ENCODE peak calls at places on chromosomes 4 and X, in seven cellular contexts. One of them, this sample, is unnamed. For H3K4me1, the result is how much of the 10 kb centered on the place peaks cover.

GRCh38 chrX:16914058-16914457 is 32.4 kb upstream of the REPS2 start:
- DNase-seq in breast epithelium: no peak
- DNase-seq in thoracic aorta: no peak
- DNase-seq in GM23248: peak
- DNase-seq in psoas muscle: no peak
- DNase-seq in hepatocyte: no peak
- DNase-seq in colonic mucosa: no peak
- DNase-seq in this sample: no peak

GRCh38 chrX:55818673-55819375 is 101.3 kb downstream of the RRAGB start:
- DNase-seq in thoracic aorta: no peak
- DNase-seq in colonic mucosa: no peak
- DNase-seq in GM23248: no peak
- DNase-seq in breast epithelium: no peak
- DNase-seq in hepatocyte: no peak
- DNase-seq in psoas muscle: no peak
- DNase-seq in this sample: no peak

GRCh38 chr4:72112514-72113156 is 80.8 kb downstream of the NPFFR2 start:
- DNase-seq in psoas muscle: no peak
- DNase-seq in thoracic aorta: no peak
- DNase-seq in GM23248: peak
- DNase-seq in colonic mucosa: no peak
- DNase-seq in hepatocyte: peak
- DNase-seq in breast epithelium: no peak
- DNase-seq in this sample: no peak

GRCh38 chr4:94974773-94975172 is 217.0 kb downstream of the BMPR1B start:
- DNase-seq in colonic mucosa: no peak
- DNase-seq in hepatocyte: no peak
- DNase-seq in breast epithelium: no peak
- DNase-seq in thoracic aorta: no peak
- DNase-seq in GM23248: peak
- DNase-seq in psoas muscle: no peak
- DNase-seq in this sample: no peak

GRCh38 chr4:12084690-12085089 is 656.0 kb upstream of the HS3ST1 start:
- DNase-seq in hepatocyte: no peak
- DNase-seq in psoas muscle: no peak
- DNase-seq in colonic mucosa: no peak
- DNase-seq in breast epithelium: no peak
- DNase-seq in GM23248: no peak
- DNase-seq in thoracic aorta: no peak
- DNase-seq in this sample: no peak

GRCh38 chr4:177380730-177381287 is 61.4 kb downstream of the AGA start:
- DNase-seq in colonic mucosa: no peak
- DNase-seq in GM23248: no peak
- DNase-seq in psoas muscle: no peak
- DNase-seq in hepatocyte: peak
- DNase-seq in breast epithelium: no peak
- DNase-seq in thoracic aorta: no peak
- DNase-seq in this sample: peak

GRCh38 chr4:56908206-56909082 is 744 bp downstream of the REST start:
- DNase-seq in thoracic aorta: peak
- DNase-seq in breast epithelium: peak
- DNase-seq in hepatocyte: peak
- DNase-seq in GM23248: peak
- DNase-seq in colonic mucosa: peak
- DNase-seq in psoas muscle: peak
- DNase-seq in this sample: peak

GRCh38 chr4:55884093-55884850 is 30.8 kb downstream of the EXOC1 start:
- DNase-seq in hepatocyte: no peak
- DNase-seq in thoracic aorta: no peak
- DNase-seq in breast epithelium: no peak
- DNase-seq in GM23248: no peak
- DNase-seq in colonic mucosa: no peak
- DNase-seq in psoas muscle: no peak
- DNase-seq in this sample: no peak

GRCh38 chr4:153310793-153311192 is 33.7 kb upstream of the MND1 start:
- DNase-seq in colonic mucosa: no peak
- DNase-seq in psoas muscle: no peak
- DNase-seq in GM23248: no peak
- DNase-seq in hepatocyte: no peak
- DNase-seq in breast epithelium: no peak
- DNase-seq in thoracic aorta: no peak
- DNase-seq in this sample: no peak

GRCh38 chr4:66108898-66109297 is 438.6 kb upstream of the EPHA5 start:
- DNase-seq in psoas muscle: no peak
- DNase-seq in GM23248: no peak
- DNase-seq in breast epithelium: no peak
- DNase-seq in thoracic aorta: no peak
- DNase-seq in hepatocyte: no peak
- DNase-seq in colonic mucosa: no peak
- DNase-seq in this sample: no peak

GRCh38 chr4:145271194-145271593 is 90.8 kb upstream of the OTUD4 start:
- DNase-seq in breast epithelium: no peak
- DNase-seq in psoas muscle: no peak
- DNase-seq in GM23248: no peak
- DNase-seq in thoracic aorta: no peak
- DNase-seq in hepatocyte: no peak
- DNase-seq in colonic mucosa: no peak
- DNase-seq in this sample: no peak

GRCh38 chr4:8289151-8289750 is 19.7 kb downstream of the HTRA3 start:
- DNase-seq in thoracic aorta: no peak
- DNase-seq in colonic mucosa: no peak
- DNase-seq in psoas muscle: peak
- DNase-seq in GM23248: no peak
- DNase-seq in breast epithelium: no peak
- DNase-seq in hepatocyte: no peak
- DNase-seq in this sample: peak

DNA sequence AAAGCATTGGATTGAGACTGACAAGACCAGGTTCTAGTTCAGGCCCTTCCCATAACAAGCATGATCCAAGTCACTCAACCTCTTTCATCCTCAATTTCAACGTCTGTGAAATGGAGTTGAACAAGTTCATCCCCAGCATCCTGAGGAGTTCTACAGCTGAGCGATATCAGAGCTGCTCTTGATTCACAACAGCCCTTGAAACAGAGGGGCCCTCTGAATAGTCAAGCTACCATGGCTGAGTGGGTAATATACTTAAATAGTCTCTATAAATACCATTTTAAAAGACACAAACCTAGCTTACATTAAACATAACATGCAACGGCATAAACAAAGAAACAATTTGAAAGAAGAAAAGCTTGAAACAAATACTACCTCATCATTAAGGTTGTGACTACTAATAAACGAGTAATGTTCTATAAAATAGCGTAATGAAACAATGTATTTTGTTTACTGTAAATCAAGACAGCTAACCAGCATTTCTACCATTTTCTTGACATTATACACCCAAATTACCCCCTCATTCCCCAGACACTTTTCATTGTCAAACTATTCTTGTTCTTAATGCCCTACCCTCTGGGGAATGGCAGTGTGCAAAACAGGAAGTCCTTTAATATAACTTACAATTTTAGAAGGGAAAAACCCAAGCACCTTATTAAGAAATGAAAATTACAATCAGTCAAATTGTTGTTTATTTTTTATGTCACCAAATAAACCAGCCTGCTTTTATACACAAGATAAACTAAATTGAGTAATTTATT is 202.3 kb downstream of the PARM1 start:
- DNase-seq in colonic mucosa: no peak
- DNase-seq in GM23248: no peak
- DNase-seq in psoas muscle: no peak
- DNase-seq in breast epithelium: no peak
- DNase-seq in hepatocyte: no peak
- DNase-seq in thoracic aorta: no peak
- DNase-seq in this sample: no peak
- H3K4me3 ChIP-seq in colonic mucosa: no peak
- H3K4me3 ChIP-seq in GM23248: no peak
- H3K4me3 ChIP-seq in psoas muscle: no peak
- H3K4me3 ChIP-seq in breast epithelium: no peak
- H3K4me3 ChIP-seq in hepatocyte: no peak
- H3K4me3 ChIP-seq in thoracic aorta: no peak
- H3K4me3 ChIP-seq in this sample: no peak

DNA sequence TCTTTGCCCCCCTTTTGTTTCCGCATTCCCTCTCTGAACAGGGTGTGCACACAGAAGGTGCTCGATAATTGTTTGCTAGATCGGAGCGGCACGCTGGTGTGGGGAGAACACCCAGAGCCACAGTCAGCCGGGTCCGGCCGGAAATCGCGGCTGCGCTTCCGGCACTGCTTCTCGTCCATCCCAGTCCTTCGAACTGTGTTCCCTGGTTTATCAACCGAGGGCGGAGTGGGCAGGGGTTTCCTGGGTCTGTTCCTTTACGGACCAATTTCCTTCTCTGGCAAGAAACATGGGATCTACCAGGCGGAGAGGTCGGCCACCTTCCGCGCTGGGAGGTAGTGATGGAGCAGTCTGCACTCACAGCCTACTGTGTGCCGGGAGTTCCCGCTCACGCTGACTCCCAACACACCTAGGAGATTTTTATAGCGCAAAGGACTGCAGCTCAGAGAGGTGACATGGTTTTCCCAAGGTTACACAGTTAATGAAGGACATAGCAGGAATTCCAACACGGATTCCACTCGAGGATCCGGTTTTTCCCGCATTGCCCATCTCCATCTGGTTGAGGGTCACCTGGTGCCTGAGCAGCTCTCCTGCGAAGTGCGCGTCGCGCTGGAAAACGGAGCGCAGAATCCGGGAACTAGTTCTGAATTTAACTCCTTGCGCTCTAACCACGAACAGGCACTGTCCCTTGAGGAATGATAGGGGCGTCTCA is 6.8 kb downstream of the MSX1 start:
- DNase-seq in breast epithelium: no peak
- DNase-seq in colonic mucosa: no peak
- DNase-seq in thoracic aorta: no peak
- DNase-seq in hepatocyte: peak
- DNase-seq in psoas muscle: no peak
- DNase-seq in GM23248: no peak
- DNase-seq in this sample: no peak
- H3K4me1 ChIP-seq in breast epithelium: under half
- H3K4me1 ChIP-seq in colonic mucosa: under half
- H3K4me1 ChIP-seq in thoracic aorta: under half
- H3K4me1 ChIP-seq in hepatocyte: under half
- H3K4me1 ChIP-seq in psoas muscle: under half
- H3K4me1 ChIP-seq in GM23248: under half
- H3K4me1 ChIP-seq in this sample: under half

GRCh38 chr4:59553063-59553738 is 1646.9 kb upstream of the ADGRL3 start:
- DNase-seq in breast epithelium: no peak
- DNase-seq in hepatocyte: no peak
- DNase-seq in GM23248: peak
- DNase-seq in colonic mucosa: no peak
- DNase-seq in thoracic aorta: no peak
- DNase-seq in psoas muscle: no peak
- DNase-seq in this sample: no peak

DNA sequence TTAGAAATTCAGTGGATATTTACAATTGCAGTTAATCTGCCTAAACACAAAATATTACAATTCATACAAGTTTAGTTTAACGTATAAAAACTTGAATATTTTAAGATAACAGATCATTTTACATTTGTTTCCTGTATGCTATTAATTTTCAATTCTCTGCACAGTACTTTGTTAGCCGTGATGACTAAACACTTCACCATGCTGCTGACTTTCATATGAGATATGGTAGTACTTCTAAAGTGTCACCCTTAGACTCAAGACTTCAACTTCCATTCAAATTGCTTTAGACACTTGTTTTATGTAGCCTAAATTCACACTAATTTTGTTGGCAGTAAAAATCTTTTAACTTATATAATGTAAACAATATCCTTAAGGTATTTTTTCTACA is 1646.4 kb upstream of the ADGRL3 start:
- DNase-seq in breast epithelium: no peak
- DNase-seq in psoas muscle: no peak
- DNase-seq in colonic mucosa: no peak
- DNase-seq in thoracic aorta: no peak
- DNase-seq in hepatocyte: peak
- DNase-seq in GM23248: peak
- DNase-seq in this sample: no peak
- H3K4me3 ChIP-seq in breast epithelium: no peak
- H3K4me3 ChIP-seq in psoas muscle: no peak
- H3K4me3 ChIP-seq in colonic mucosa: no peak
- H3K4me3 ChIP-seq in thoracic aorta: peak
- H3K4me3 ChIP-seq in hepatocyte: no peak
- H3K4me3 ChIP-seq in GM23248: no peak
- H3K4me3 ChIP-seq in this sample: peak

GRCh38 chrX:101956556-101956955 is 24.7 kb upstream of the ZMAT1 start:
- DNase-seq in breast epithelium: no peak
- DNase-seq in colonic mucosa: no peak
- DNase-seq in hepatocyte: no peak
- DNase-seq in GM23248: no peak
- DNase-seq in thoracic aorta: no peak
- DNase-seq in psoas muscle: no peak
- DNase-seq in this sample: no peak
- H3K4me1 ChIP-seq in breast epithelium: under half
- H3K4me1 ChIP-seq in colonic mucosa: under half
- H3K4me1 ChIP-seq in hepatocyte: under half
- H3K4me1 ChIP-seq in GM23248: under half
- H3K4me1 ChIP-seq in thoracic aorta: under half
- H3K4me1 ChIP-seq in psoas muscle: under half
- H3K4me1 ChIP-seq in this sample: under half

DNA sequence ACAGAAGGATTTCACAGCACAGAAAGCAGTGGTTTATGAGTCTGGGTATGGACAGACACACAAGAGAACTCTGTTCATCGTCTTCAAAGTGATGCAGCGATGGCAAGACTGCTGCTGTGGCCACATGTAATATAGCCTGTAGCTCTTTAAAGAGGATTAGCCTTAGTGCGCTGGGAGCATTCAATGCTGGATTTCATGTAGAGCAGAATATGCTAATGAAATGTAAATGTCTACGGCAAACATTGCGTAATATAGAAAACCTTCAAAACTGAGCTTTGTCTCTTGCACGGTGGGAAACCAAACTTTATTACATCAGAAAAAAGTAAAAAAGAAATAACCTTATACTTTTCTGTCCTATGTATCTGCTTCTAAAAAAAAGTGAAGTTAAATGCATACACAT is 42.9 kb downstream of the ALPK1 start:
- DNase-seq in hepatocyte: no peak
- DNase-seq in GM23248: no peak
- DNase-seq in breast epithelium: no peak
- DNase-seq in psoas muscle: no peak
- DNase-seq in thoracic aorta: no peak
- DNase-seq in colonic mucosa: no peak
- DNase-seq in this sample: no peak
- H3K4me3 ChIP-seq in hepatocyte: no peak
- H3K4me3 ChIP-seq in GM23248: no peak
- H3K4me3 ChIP-seq in breast epithelium: no peak
- H3K4me3 ChIP-seq in psoas muscle: no peak
- H3K4me3 ChIP-seq in thoracic aorta: no peak
- H3K4me3 ChIP-seq in colonic mucosa: no peak
- H3K4me3 ChIP-seq in this sample: no peak